ENCODE peak calls at places on chromosomes 1 and 21, in seven cellular contexts. Y, H, A, V, D, W and T are unnamed samples.

GRCh38 chr1:86774305-86775304 is 70.2 kb downstream of the SH3GLB1 start:
- DNase-seq in Y (peak; percentile 100), H (peak; percentile 48), A (peak; percentile 49), V (no peak), D (peak; percentile 66), W (peak; percentile 31), T (peak; percentile 34)

GRCh38 chr1:223422911-223423310 is 29.7 kb downstream of the CCDC185 start:
- DNase-seq in Y (no peak), H (no peak), A (no peak), V (no peak), D (no peak), W (no peak), T (no peak)

GRCh38 chr21:23524685-23525084 is 2082.6 kb downstream of the MRPL39 start:
- DNase-seq in Y (no peak), H (no peak), A (no peak), V (no peak), D (no peak), W (no peak), T (no peak)

GRCh38 chr1:66207484-66207883 is 326.5 kb upstream of the SGIP1 start:
- DNase-seq in Y (no peak), H (no peak), A (no peak), V (no peak), D (no peak), W (no peak), T (no peak)

GRCh38 chr1:186985889-186986491 is 157.2 kb downstream of the PLA2G4A start:
- DNase-seq in Y (peak; percentile 45), H (peak; percentile 43), A (peak; percentile 38), V (peak; percentile 39), D (no peak), W (no peak), T (peak; percentile 28)

GRCh38 chr1:192878249-192878648 is 69.4 kb downstream of the RGS2 start:
- DNase-seq in Y (no peak), H (no peak), A (no peak), V (no peak), D (no peak), W (no peak), T (no peak)

GRCh38 chr1:39220900-39221870 is 16.7 kb downstream of the MACF1 start:
- DNase-seq in Y (peak; percentile 30), H (no peak), A (no peak), V (no peak), D (no peak), W (no peak), T (no peak)

GRCh38 chr1:9843576-9843945 is 19.8 kb upstream of the CLSTN1 start:
- DNase-seq in Y (no peak), H (no peak), A (no peak), V (peak; percentile 41), D (no peak), W (no peak), T (no peak)

GRCh38 chr1:19485362-19486187 is at the start of gene CAPZB:
- DNase-seq in Y (peak; percentile 75), H (no peak), A (peak; percentile 48), V (peak; percentile 99), D (no peak), W (no peak), T (peak; percentile 96)

GRCh38 chr1:108017698-108018097 is 52.7 kb upstream of the VAV3 start:
- DNase-seq in Y (no peak), H (no peak), A (no peak), V (no peak), D (no peak), W (no peak), T (no peak)

GRCh38 chr1:48916121-48917069 is 139.7 kb upstream of the BEND5 start:
- DNase-seq in Y (peak; percentile 29), H (peak; percentile 28), A (peak; percentile 8), V (peak; percentile 63), D (no peak), W (peak; percentile 27), T (peak; percentile 46)

GRCh38 chr21:25283720-25284119 is 323.6 kb downstream of the MRPL39 start:
- DNase-seq in Y (peak; percentile 0), H (no peak), A (no peak), V (no peak), D (no peak), W (no peak), T (no peak)

GRCh38 chr1:145991799-145992412 is 4.5 kb downstream of the TXNIP start:
- DNase-seq in Y (no peak), H (no peak), A (no peak), V (no peak), D (no peak), W (no peak), T (no peak)
- TF ChIP-seq SIN3A in Y (no peak), H (no peak), A (no peak), V (no peak), D (no peak), W (no peak), T (peak; percentile 93)

GRCh38 chr1:156578006-156578405 is 1.5 kb upstream of the TTC24 start:
- DNase-seq in Y (no peak), H (no peak), A (no peak), V (no peak), D (no peak), W (no peak), T (no peak)
- TF ChIP-seq SIN3A in Y (no peak), H (no peak), A (no peak), V (no peak), D (no peak), W (no peak), T (no peak)

GRCh38 chr1:160018900-160019299 is 12.9 kb downstream of the PIGM start:
- DNase-seq in Y (no peak), H (no peak), A (no peak), V (no peak), D (no peak), W (no peak), T (no peak)
- TF ChIP-seq SIN3A in Y (no peak), H (no peak), A (no peak), V (no peak), D (no peak), W (no peak), T (no peak)

GRCh38 chr1:56833088-56833487 is 13.9 kb upstream of the FYB2 start:
- DNase-seq in Y (no peak), H (no peak), A (no peak), V (no peak), D (no peak), W (no peak), T (no peak)

GRCh38 chr1:56831874-56832693 is 12.9 kb upstream of the FYB2 start:
- DNase-seq in Y (peak; percentile 67), H (peak; percentile 51), A (peak; percentile 29), V (peak; percentile 68), D (peak; percentile 11), W (peak; percentile 46), T (peak; percentile 76)

GRCh38 chr1:56836359-56836758 is 17.2 kb upstream of the FYB2 start:
- DNase-seq in Y (peak; percentile 37), H (no peak), A (no peak), V (no peak), D (no peak), W (no peak), T (no peak)

GRCh38 chr1:56835657-56836056 is 16.5 kb upstream of the FYB2 start:
- DNase-seq in Y (peak; percentile 76), H (no peak), A (no peak), V (no peak), D (no peak), W (no peak), T (no peak)

GRCh38 chr1:56834137-56834900 is 15.1 kb upstream of the FYB2 start:
- DNase-seq in Y (no peak), H (no peak), A (no peak), V (no peak), D (no peak), W (no peak), T (no peak)
- TF ChIP-seq SIN3A in Y (no peak), H (no peak), A (no peak), V (no peak), D (no peak), W (no peak), T (no peak)

GRCh38 chr1:93631626-93632365 is 49.8 kb downstream of the BCAR3 start:
- DNase-seq in Y (peak; percentile 52), H (no peak), A (no peak), V (peak; percentile 38), D (no peak), W (no peak), T (no peak)
- TF ChIP-seq SIN3A in Y (no peak), H (no peak), A (no peak), V (no peak), D (no peak), W (no peak), T (no peak)

GRCh38 chr21:16568661-16569060 is 838.9 kb downstream of the USP25 start:
- DNase-seq in Y (no peak), H (no peak), A (no peak), V (no peak), D (no peak), W (no peak), T (no peak)

GRCh38 chr21:16569679-16570078 is 839.9 kb downstream of the USP25 start:
- DNase-seq in Y (no peak), H (no peak), A (no peak), V (no peak), D (no peak), W (no peak), T (no peak)

GRCh38 chr21:16563111-16563510 is 833.3 kb downstream of the USP25 start:
- DNase-seq in Y (no peak), H (no peak), A (no peak), V (no peak), D (no peak), W (no peak), T (no peak)

GRCh38 chr21:16563795-16564194 is 834.0 kb downstream of the USP25 start:
- DNase-seq in Y (peak; percentile 51), H (no peak), A (no peak), V (no peak), D (no peak), W (peak; percentile 66), T (no peak)
- TF ChIP-seq SIN3A in Y (no peak), H (no peak), A (no peak), V (no peak), D (no peak), W (no peak), T (no peak)

GRCh38 chr1:163084330-163084729 is 15.2 kb downstream of the RGS4 start:
- DNase-seq in Y (no peak), H (no peak), A (no peak), V (no peak), D (no peak), W (no peak), T (no peak)

GRCh38 chr1:163085041-163085903 is 16.1 kb downstream of the RGS4 start:
- DNase-seq in Y (no peak), H (no peak), A (no peak), V (no peak), D (no peak), W (no peak), T (no peak)

GRCh38 chr1:163082971-163083370 is 13.8 kb downstream of the RGS4 start:
- DNase-seq in Y (no peak), H (no peak), A (no peak), V (no peak), D (no peak), W (no peak), T (no peak)

GRCh38 chr1:163085904-163086268 is 16.7 kb downstream of the RGS4 start:
- DNase-seq in Y (no peak), H (no peak), A (no peak), V (no peak), D (no peak), W (no peak), T (no peak)

GRCh38 chr1:163083690-163084089 is 14.5 kb downstream of the RGS4 start:
- DNase-seq in Y (no peak), H (no peak), A (no peak), V (no peak), D (no peak), W (no peak), T (no peak)
- TF ChIP-seq SIN3A in Y (no peak), H (no peak), A (no peak), V (no peak), D (no peak), W (no peak), T (no peak)